ENCODE peak calls at places on chromosomes 11 and 22, in four cellular contexts. F, A, X and K are unnamed samples.

GRCh38 chr11:94128171-94128745 is 383 bp upstream of the PANX1 start:
- DNase-seq in F (no peak), A (no peak), X (peak; percentile 58), K (no peak)

GRCh38 chr22:17258015-17258827 is 39.0 kb upstream of the ADA2 start:
- DNase-seq in X (peak; percentile 61), F (peak; percentile 35), A (no peak), K (peak; percentile 98)

GRCh38 chr22:28907311-28908008 is 24.1 kb downstream of the ZNRF3 start:
- DNase-seq in A (no peak), X (no peak), F (no peak), K (peak; percentile 89)

GRCh38 chr11:121534131-121535093 is 81.6 kb upstream of the SORL1-AS1 start:
- DNase-seq in F (no peak), X (no peak), A (no peak), K (no peak)

GRCh38 chr11:124075841-124076571 is 34.9 kb upstream of the OR10G7 start:
- DNase-seq in A (no peak), F (no peak), X (peak; percentile 75), K (no peak)

GRCh38 chr11:7204778-7205177 is 46.9 kb upstream of the SYT9 start:
- DNase-seq in F (no peak), X (no peak), A (no peak), K (no peak)

GRCh38 chr11:114081641-114082414 is 22.3 kb downstream of the ZBTB16 start:
- DNase-seq in X (no peak), F (no peak), A (no peak), K (no peak)

GRCh38 chr22:33871935-33872334 is 48.3 kb downstream of the LARGE1 start:
- DNase-seq in X (no peak), A (no peak), F (no peak), K (no peak)

GRCh38 chr11:70067591-70068341 is 10.4 kb upstream of the ANO1 start:
- DNase-seq in F (no peak), X (peak; percentile 30), A (no peak), K (no peak)

GRCh38 chr11:122748968-122749687 is 89.2 kb upstream of the CRTAM start:
- DNase-seq in X (no peak), F (peak; percentile 13), A (no peak), K (peak; percentile 56)

GRCh38 chr11:100556781-100557180 is 130.3 kb upstream of the ARHGAP42 start:
- DNase-seq in X (no peak), A (no peak), F (no peak), K (no peak)

GRCh38 chr22:19184276-19184997 is 5.9 kb upstream of the SLC25A1 start:
- DNase-seq in A (no peak), X (no peak), F (no peak), K (no peak)

DNA sequence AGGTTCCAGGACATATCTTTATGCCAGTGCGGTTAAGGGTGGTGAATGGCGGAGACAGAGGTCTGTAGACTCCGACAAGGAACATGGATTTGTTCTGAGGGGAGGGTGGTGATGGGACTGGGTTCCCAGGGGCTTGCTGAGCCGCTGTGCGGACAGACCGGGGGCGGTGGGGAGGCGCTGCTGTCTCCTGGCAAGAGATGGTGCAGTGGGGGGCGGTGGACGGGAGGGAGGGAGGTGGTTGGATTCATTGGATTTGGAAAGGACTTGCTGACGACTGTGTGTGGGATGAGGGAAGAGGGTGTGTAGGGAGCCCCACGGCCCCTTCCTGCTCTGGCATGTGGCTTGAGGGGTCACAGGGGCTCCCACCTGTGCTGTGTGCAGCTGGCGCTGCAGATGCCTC is 43.2 kb downstream of the FLRT1 start:
- DNase-seq in A (no peak), X (no peak), F (no peak), K (no peak)
- TF ChIP-seq RFX5 in A (no peak), X (no peak), F (no peak), K (no peak)

DNA sequence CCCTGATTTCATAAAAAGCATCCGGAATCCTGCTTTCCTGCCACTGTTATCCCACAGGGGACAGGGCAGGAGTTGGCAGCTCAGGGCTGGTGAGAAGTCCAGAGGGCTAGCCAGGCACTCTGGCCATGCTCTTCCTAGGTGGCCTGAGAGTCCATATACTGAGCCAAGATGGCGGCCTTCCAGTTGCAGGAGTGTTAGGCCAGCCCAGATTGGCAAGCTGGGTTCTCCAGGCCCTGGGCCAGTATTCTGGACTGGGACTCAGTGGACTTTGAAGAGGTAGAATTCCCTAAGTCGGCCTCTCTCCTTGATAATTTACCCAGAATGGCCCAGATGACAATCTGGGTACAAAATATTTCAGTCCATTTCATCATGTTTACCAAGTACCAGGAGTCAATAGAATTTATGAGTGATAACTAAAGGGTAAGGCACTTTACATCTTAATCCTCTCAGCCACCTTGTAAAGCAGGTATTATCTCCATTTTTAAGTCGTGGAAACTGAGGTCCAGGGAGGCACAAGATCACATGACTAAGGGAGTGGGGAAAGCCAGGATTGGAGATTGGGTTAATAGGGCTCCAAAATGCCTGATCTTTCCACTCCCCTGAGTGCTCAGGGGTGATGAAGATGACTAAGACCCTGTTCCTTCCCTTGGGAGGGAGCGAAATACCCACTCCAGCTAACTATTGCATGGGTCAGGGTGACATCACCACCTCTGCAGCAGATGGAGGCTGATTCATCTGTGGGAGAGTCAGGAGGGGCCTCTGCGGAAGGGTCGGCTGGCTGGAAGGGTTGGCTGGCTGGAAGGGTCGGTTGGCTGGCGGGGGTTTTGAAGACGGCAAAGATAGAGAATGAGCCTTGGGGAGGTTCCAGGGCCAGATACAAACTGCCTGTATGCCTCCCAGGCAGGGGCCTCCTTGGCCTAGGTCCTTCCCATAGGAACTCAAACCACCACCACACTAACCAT is 1.2 kb upstream of the MICALL1 start:
- DNase-seq in F (peak; percentile 69), A (peak; percentile 58), X (peak; percentile 58), K (no peak)
- TF ChIP-seq POLR2AphosphoS5 in F (no peak), A (no peak), X (peak; percentile 41), K (no peak)

GRCh38 chr11:68669301-68670090 is 14.8 kb upstream of the GAL start:
- DNase-seq in F (no peak), A (no peak), X (no peak), K (no peak)
- TF ChIP-seq RFX5 in F (no peak), A (no peak), X (no peak), K (no peak)

DNA sequence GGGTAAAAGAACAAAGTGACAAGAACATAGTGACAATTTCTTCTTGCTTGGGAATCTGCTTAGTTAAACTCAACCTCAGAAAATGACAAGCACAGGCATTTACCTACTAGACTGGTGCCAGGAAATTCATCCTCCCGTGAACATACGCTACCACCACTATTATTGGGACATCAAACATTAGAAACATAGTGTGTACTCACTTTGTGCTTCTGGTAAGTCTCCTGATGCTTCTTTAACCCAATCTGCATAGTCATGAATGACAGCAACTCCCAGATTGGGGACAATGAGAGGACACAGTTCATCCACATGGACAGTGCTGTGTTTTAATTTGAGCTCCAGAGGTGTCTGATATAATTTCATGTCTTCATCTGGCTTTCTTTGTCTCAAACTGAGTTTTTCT is 29.2 kb upstream of the CHRNA10 start:
- DNase-seq in X (no peak), F (no peak), A (no peak), K (no peak)
- TF ChIP-seq POLR2AphosphoS5 in X (no peak), F (no peak), A (no peak), K (no peak)